ENCODE peak calls at places on chromosome 2, in seven cellular contexts. K, M, Q, Z, C, N and W are unnamed samples.
A peak's percentile ranks its signal among the peaks of the same experiment; 100 is the strongest.

GRCh38 chr2:232053777-232054176 is 92.3 kb downstream of the DIS3L2 start:
- DNase-seq in K (no peak), M (no peak), Q (no peak), Z (no peak), C (no peak), N (no peak), W (no peak)

GRCh38 chr2:182553483-182553882 is 126.6 kb upstream of the PDE1A start:
- DNase-seq in K (no peak), M (no peak), Q (no peak), Z (no peak), C (peak; percentile 6), N (no peak), W (no peak)

GRCh38 chr2:51734115-51734514 is 702.2 kb upstream of the NRXN1 start:
- DNase-seq in K (no peak), M (no peak), Q (no peak), Z (no peak), C (no peak), N (no peak), W (no peak)

GRCh38 chr2:55581875-55582547 is 35.4 kb downstream of the PPP4R3B start:
- DNase-seq in K (peak; percentile 76), M (no peak), Q (no peak), Z (peak; percentile 43), C (no peak), N (no peak), W (peak; percentile 81)

GRCh38 chr2:8380573-8380972 is 301.3 kb upstream of the ID2 start:
- DNase-seq in K (no peak), M (no peak), Q (no peak), Z (no peak), C (no peak), N (no peak), W (no peak)

GRCh38 chr2:229553091-229553490 is 161.3 kb downstream of the DNER start:
- DNase-seq in K (no peak), M (no peak), Q (no peak), Z (no peak), C (no peak), N (no peak), W (no peak)

GRCh38 chr2:152407204-152407721 is 72.3 kb downstream of the FMNL2 start:
- DNase-seq in K (peak; percentile 49), M (peak; percentile 73), Q (peak; percentile 24), Z (peak; percentile 51), C (no peak), N (peak; percentile 34), W (peak; percentile 77)

GRCh38 chr2:234111523-234111922 is 61.0 kb downstream of the SPP2 start:
- DNase-seq in K (peak; percentile 46), M (no peak), Q (no peak), Z (no peak), C (no peak), N (no peak), W (no peak)

GRCh38 chr2:199431748-199432213 is 26.0 kb downstream of the SATB2 start:
- DNase-seq in K (no peak), M (no peak), Q (no peak), Z (no peak), C (no peak), N (no peak), W (no peak)

GRCh38 chr2:99595373-99595772 is 105.6 kb upstream of the REV1 start:
- DNase-seq in K (no peak), M (no peak), Q (no peak), Z (no peak), C (no peak), N (no peak), W (no peak)

GRCh38 chr2:27705851-27706622 is 42.3 kb downstream of the SLC4A1AP start:
- DNase-seq in K (peak; percentile 50), M (peak; percentile 75), Q (no peak), Z (peak; percentile 83), C (no peak), N (peak; percentile 90), W (peak; percentile 67)

GRCh38 chr2:20629581-20630291 is 21.2 kb downstream of the HS1BP3 start:
- DNase-seq in K (no peak), M (no peak), Q (no peak), Z (no peak), C (no peak), N (no peak), W (no peak)

GRCh38 chr2:149488719-149489440 is 98.7 kb downstream of the MMADHC start:
- DNase-seq in K (no peak), M (no peak), Q (no peak), Z (no peak), C (no peak), N (no peak), W (no peak)

GRCh38 chr2:203648273-203648672 is 58.2 kb upstream of the CD28 start:
- DNase-seq in K (no peak), M (no peak), Q (no peak), Z (no peak), C (no peak), N (no peak), W (no peak)

GRCh38 chr2:203647579-203647978 is 58.9 kb upstream of the CD28 start:
- DNase-seq in K (no peak), M (no peak), Q (no peak), Z (no peak), C (no peak), N (no peak), W (no peak)

GRCh38 chr2:203646266-203646864 is 60.1 kb upstream of the CD28 start:
- DNase-seq in K (no peak), M (no peak), Q (no peak), Z (no peak), C (no peak), N (no peak), W (no peak)

GRCh38 chr2:203649176-203649814 is 57.1 kb upstream of the CD28 start:
- DNase-seq in K (no peak), M (no peak), Q (no peak), Z (no peak), C (no peak), N (peak; percentile 74), W (no peak)

GRCh38 chr2:203646961-203647360 is 59.5 kb upstream of the CD28 start:
- DNase-seq in K (no peak), M (no peak), Q (no peak), Z (no peak), C (no peak), N (no peak), W (no peak)
- TF ChIP-seq POLR2A in K (no peak), M (no peak), Q (no peak), Z (no peak), C (no peak), N (no peak), W (no peak)

DNA sequence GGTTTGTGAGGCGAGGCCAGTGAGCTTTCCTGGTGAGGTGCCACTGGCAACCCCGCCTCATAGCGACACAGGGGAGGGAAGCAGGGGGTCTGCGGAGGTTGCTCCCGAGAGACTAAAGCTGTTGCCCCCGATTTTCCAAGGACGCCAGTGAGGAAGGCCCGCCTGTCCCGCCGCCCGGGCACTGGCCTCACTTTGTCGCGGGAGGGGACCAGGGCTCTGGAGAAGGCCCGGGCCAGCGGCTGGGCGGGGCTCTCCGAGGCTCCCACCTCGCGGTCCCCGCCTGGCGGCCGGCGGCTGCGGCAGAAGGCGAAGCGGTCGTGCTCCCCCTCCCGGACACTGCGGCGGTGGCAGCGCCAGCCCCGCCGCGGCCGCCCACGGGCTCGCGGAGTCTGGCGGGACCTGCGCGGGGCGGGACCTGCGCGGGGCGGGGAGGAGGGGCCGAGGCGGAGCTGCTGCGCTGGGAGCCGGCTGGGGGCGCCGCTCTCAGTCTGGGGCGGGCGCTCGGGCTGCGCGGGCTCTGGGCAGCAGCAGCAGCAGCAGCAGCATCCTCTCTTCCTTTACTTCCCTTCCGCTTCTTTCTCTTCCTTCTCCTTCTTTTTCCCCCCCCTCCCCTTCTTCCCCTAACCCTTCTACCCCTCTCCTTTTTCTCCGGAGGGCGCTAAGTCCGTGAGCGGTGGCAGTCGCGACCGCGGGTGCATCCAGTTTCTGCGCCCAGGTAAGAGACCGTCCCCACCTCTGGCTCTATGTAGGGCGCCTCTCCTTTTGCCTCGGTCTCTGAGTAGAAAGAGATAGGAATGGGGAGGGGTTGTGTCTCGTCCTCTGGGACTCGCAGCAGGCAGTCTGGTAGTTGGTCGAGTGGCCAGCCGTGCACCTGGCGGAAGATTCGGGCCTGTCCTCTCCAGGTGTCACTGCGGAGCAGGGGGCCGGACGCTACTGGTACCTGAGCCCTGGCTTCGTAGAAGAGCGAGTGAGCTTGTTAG is at the start of gene MAP2:
- DNase-seq in K (peak; percentile 85), M (peak; percentile 86), Q (peak; percentile 50), Z (peak; percentile 66), C (peak; percentile 76), N (peak; percentile 90), W (peak; percentile 87)
- TF ChIP-seq POLR2A in K (peak; percentile 26), M (no peak), Q (no peak), Z (peak; percentile 52), C (no peak), N (peak; percentile 90), W (peak; percentile 28)

DNA sequence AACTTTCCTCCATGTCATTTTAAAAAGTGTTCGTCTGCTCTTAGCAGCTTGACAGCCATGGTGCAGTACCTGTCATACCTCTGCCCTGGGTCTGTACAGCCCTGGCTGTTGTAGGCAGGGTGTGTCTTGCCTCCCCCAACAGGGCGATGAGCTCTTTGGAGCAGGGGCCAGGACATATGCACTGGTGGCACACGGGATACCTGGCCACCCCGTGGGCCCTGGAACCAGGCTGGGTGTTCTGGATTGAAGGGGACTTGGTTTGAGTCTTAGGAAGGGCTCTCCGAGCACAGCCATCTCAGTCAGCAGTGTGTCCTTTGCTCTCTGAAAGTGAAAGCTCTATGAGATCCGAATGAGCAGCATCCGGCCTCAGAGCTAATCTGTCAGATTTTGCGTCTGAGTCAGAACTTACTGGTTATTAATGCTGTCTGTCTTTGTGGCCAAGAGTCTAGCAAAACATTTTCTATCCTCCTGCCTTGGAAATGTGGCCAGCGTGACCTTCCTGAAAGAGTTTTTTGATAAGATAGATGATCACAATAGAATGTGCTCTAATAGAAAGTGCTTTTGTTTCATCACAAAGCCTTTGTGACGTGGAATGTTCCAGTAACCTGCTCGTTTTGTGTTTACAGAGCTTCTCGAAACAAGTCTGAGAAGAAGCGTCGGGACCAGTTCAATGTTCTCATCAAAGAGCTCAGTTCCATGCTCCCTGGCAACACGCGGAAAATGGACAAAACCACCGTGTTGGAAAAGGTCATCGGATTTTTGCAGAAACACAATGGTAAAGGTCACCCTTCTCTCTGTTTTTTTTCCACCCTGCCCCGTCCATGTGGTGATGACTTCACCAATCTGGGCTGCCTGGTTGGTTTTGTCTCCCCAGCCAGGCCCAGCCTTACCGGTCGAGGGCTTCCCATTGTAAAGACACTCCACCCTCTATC is 77.3 kb upstream of the RPL31 start:
- DNase-seq in K (peak; percentile 75), M (no peak), Q (peak; percentile 23), Z (peak; percentile 36), C (no peak), N (peak; percentile 25), W (no peak)
- TF ChIP-seq POLR2A in K (peak; percentile 86), M (no peak), Q (no peak), Z (no peak), C (no peak), N (no peak), W (no peak)

GRCh38 chr2:70133521-70134348 is 46.5 kb downstream of the PCBP1 start:
- DNase-seq in K (no peak), M (no peak), Q (no peak), Z (no peak), C (no peak), N (no peak), W (no peak)

GRCh38 chr2:70127920-70128444 is 40.7 kb downstream of the PCBP1 start:
- DNase-seq in K (no peak), M (no peak), Q (no peak), Z (no peak), C (no peak), N (no peak), W (no peak)

GRCh38 chr2:70133127-70133452 is 45.8 kb downstream of the PCBP1 start:
- DNase-seq in K (no peak), M (no peak), Q (no peak), Z (no peak), C (no peak), N (no peak), W (no peak)

GRCh38 chr2:70132244-70133126 is 45.2 kb downstream of the PCBP1 start:
- DNase-seq in K (no peak), M (no peak), Q (peak; percentile 62), Z (peak; percentile 48), C (no peak), N (peak; percentile 64), W (peak; percentile 81)
- TF ChIP-seq POLR2A in K (peak; percentile 54), M (peak; percentile 12), Q (peak; percentile 12), Z (peak; percentile 49), C (peak; percentile 35), N (peak; percentile 42), W (no peak)